ENCODE peak calls at places on chromosomes 12 and 14, in seven cellular contexts. E, K, T, L, M, S and H are unnamed samples.

GRCh38 chr12:132789099-132789471 is 27.5 kb upstream of the ANKLE2 start:
- DNase-seq in T (no peak), K (no peak), S (no peak), E (no peak), L (no peak), M (no peak), H (no peak)

GRCh38 chr12:59121466-59121865 is 201.2 kb upstream of the LRIG3 start:
- DNase-seq in T (no peak), E (no peak), L (no peak), M (no peak), K (no peak), S (no peak), H (no peak)

GRCh38 chr14:48690349-48690748 is 895.8 kb downstream of the RPS29 start:
- DNase-seq in K (no peak), E (no peak), S (no peak), L (no peak), T (no peak), M (no peak), H (no peak)

GRCh38 chr14:91332448-91333059 is 85.1 kb downstream of the CCDC88C start:
- DNase-seq in S (no peak), T (no peak), L (no peak), E (no peak), K (no peak), M (no peak), H (no peak)

GRCh38 chr12:48815281-48816110 is 2.8 kb upstream of the CACNB3 start:
- DNase-seq in S (peak), K (peak), T (peak), E (peak), L (no peak), M (peak), H (peak)

GRCh38 chr12:55675671-55676070 is 32.0 kb downstream of the ITGA7 start:
- DNase-seq in S (no peak), T (no peak), L (no peak), K (no peak), E (no peak), M (peak), H (peak)

GRCh38 chr12:109304485-109304884 is 4.6 kb downstream of the FOXN4 start:
- DNase-seq in L (no peak), E (no peak), S (no peak), T (peak), M (peak), K (no peak), H (no peak)

GRCh38 chr12:62983594-62983993 is 48.6 kb upstream of the PPM1H start:
- DNase-seq in S (no peak), T (no peak), K (no peak), L (no peak), M (no peak), E (no peak), H (no peak)

GRCh38 chr12:41552507-41553047 is 364.5 kb downstream of the PDZRN4 start:
- DNase-seq in L (no peak), E (no peak), K (no peak), S (no peak), M (no peak), T (no peak), H (no peak)

GRCh38 chr12:46556105-46556559 is 183.6 kb upstream of the SLC38A2 start:
- DNase-seq in E (peak), K (no peak), T (no peak), M (no peak), L (no peak), S (no peak), H (no peak)

GRCh38 chr12:69840727-69841126 is 15.7 kb downstream of the MYRFL start:
- DNase-seq in K (no peak), E (no peak), T (no peak), L (no peak), S (no peak), M (no peak), H (no peak)

GRCh38 chr12:116455540-116456306 is 103.5 kb upstream of the MAP1LC3B2 start:
- DNase-seq in E (peak), T (peak), K (no peak), S (no peak), L (no peak), M (peak), H (no peak)

GRCh38 chr12:45409966-45410365 is 194.1 kb downstream of the ANO6 start:
- DNase-seq in L (no peak), S (no peak), E (no peak), K (no peak), T (no peak), M (no peak), H (no peak)

GRCh38 chr12:53958128-53958527 is 3.4 kb downstream of the HOXC12 start:
- DNase-seq in S (no peak), M (no peak), T (no peak), L (no peak), E (no peak), K (no peak), H (no peak)

GRCh38 chr12:26275313-26276257 is 80.2 kb downstream of the SSPN start:
- DNase-seq in L (no peak), M (no peak), E (peak), S (no peak), K (no peak), T (no peak), H (no peak)

GRCh38 chr12:126268222-126268621 is 1203.0 kb downstream of the AACS start:
- DNase-seq in L (no peak), E (no peak), K (no peak), T (no peak), M (no peak), S (no peak), H (no peak)

GRCh38 chr14:100108042-100108825 is 43.0 kb downstream of the EVL start:
- DNase-seq in M (peak), L (peak), S (peak), T (peak), K (peak), E (peak), H (peak)

GRCh38 chr12:93537769-93538168 is 34.7 kb upstream of the SOCS2 start:
- DNase-seq in T (no peak), S (no peak), L (no peak), M (no peak), K (no peak), E (no peak), H (no peak)

GRCh38 chr14:104328607-104329006 is 190.2 kb downstream of the KIF26A start:
- DNase-seq in S (no peak), M (no peak), K (no peak), L (no peak), E (no peak), T (no peak), H (no peak)

GRCh38 chr14:67749341-67750110 is 47.8 kb downstream of the RDH12 start:
- DNase-seq in S (no peak), E (no peak), K (no peak), T (no peak), M (no peak), L (no peak), H (no peak)

GRCh38 chr12:107355612-107356011 is 262.3 kb upstream of the CRY1 start:
- DNase-seq in S (no peak), T (no peak), K (no peak), L (no peak), E (no peak), M (no peak), H (no peak)

GRCh38 chr12:4978737-4979136 is 64.9 kb upstream of the KCNA5 start:
- DNase-seq in K (no peak), S (no peak), E (no peak), T (no peak), M (no peak), L (no peak), H (no peak)

GRCh38 chr12:101671157-101671791 is 26.2 kb upstream of the CHPT1 start:
- DNase-seq in S (peak), E (no peak), T (no peak), K (no peak), M (no peak), L (no peak), H (no peak)

GRCh38 chr12:388547-389137 is 478 bp downstream of the KDM5A start:
- DNase-seq in E (peak), S (peak), K (no peak), L (no peak), M (peak), T (peak), H (peak)

GRCh38 chr14:23608454-23608853 is 27.7 kb upstream of the DHRS2 start:
- DNase-seq in E (no peak), S (no peak), K (no peak), L (no peak), M (no peak), T (no peak), H (no peak)

GRCh38 chr14:69373104-69373503 is 25.0 kb downstream of the ERH start:
- DNase-seq in K (no peak), E (no peak), M (no peak), L (no peak), T (no peak), S (no peak), H (no peak)

GRCh38 chr12:53601296-53601847 is 24.8 kb downstream of the ATF7 start:
- DNase-seq in E (no peak), T (no peak), M (no peak), K (no peak), L (no peak), S (no peak), H (no peak)